ENCODE peak calls at places on chromosomes 3 and 15, in ten cellular contexts. P is brain microvascular endothelial cell, Q is heart left ventricle, B is esophagus squamous epithelium, L is endodermal cell, Z is esophagus muscularis mucosa, R is left lung, J is transverse colon, I is left ventricle myocardium inferior, M is Panc1. A is an unnamed sample. For H3K36me3, the result is how much of the 10 kb centered on the place peaks cover.

GRCh38 chr3:102529452-102529851 is 94.6 kb downstream of the ZPLD1 start:
- DNase-seq in L (peak), Z (no peak), I (no peak), Q (no peak), M (peak), B (no peak), P (no peak), J (no peak), R (no peak), A (no peak)

GRCh38 chr3:106454497-106454896 is 585.7 kb upstream of the CBLB start:
- DNase-seq in J (no peak), B (no peak), L (no peak), Z (no peak), I (no peak), M (no peak), P (no peak), R (no peak), Q (no peak), A (no peak)

GRCh38 chr15:100723323-100723801 is 121.0 kb downstream of the ASB7 start:
- DNase-seq in B (no peak), P (no peak), Z (no peak), J (no peak), M (no peak), Q (no peak), L (no peak), I (no peak), R (no peak), A (no peak)

GRCh38 chr3:152235709-152236298 is 32.9 kb upstream of the MBNL1 start:
- DNase-seq in L (no peak), R (no peak), Q (no peak), Z (no peak), P (peak), I (no peak), J (no peak), B (no peak), M (no peak), A (no peak)

GRCh38 chr15:80562033-80562432 is 133.1 kb upstream of the ABHD17C start:
- DNase-seq in J (no peak), M (no peak), Z (peak), P (no peak), L (no peak), R (no peak), I (no peak), B (no peak), Q (no peak), A (no peak)

GRCh38 chr3:55329849-55330248 is 157.3 kb downstream of the WNT5A start:
- DNase-seq in B (no peak), M (peak), P (peak), R (no peak), J (no peak), Z (no peak), Q (no peak), I (no peak), L (no peak), A (no peak)

GRCh38 chr3:52456169-52456799 is 880 bp downstream of the NISCH start:
- DNase-seq in B (no peak), P (no peak), I (no peak), J (no peak), L (peak), M (no peak), Q (peak), R (peak), Z (no peak), A (no peak)

GRCh38 chr15:66019377-66019776 is 150.1 kb downstream of the RAB11A start:
- DNase-seq in J (no peak), B (no peak), P (no peak), L (peak), Z (no peak), R (no peak), Q (no peak), I (no peak), M (no peak), A (no peak)

GRCh38 chr3:182567666-182568065 is 225.6 kb upstream of the ATP11B start:
- DNase-seq in P (no peak), R (no peak), I (no peak), Q (no peak), L (peak), B (no peak), Z (no peak), J (no peak), M (no peak), A (no peak)

DNA sequence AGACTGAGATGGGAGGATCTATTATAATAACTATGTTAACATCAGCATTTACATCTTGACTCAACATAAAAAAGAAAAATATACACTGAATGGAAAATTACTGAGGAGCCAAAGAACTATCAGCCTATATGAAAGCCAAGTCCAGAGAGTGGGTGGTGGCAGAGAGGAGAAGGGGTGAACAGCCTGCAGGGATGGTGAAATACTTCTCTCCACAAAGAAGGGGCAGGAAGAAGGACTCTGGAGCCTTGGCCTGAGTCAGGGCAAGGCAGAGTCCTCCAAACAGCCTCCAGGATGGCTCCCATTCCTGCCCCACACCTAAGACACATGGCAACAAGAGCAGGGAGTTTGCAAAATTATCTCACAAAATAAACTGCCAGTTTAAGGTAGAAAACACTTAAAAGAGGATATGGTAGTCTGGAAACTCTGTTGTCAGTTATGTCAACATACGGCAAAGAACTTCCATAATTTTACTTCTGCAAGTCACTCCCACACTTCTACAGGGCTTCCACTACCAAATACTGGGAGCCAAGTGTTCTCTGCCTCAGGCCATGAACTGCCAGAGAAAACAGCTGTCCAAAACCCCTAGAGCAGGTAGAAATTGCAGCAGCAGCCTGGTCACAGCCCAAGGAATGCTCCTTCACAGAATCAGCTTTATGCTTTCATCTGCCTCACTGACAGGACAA is 25.8 kb downstream of the HSPBAP1 start:
- DNase-seq in B (no peak), P (no peak), I (no peak), L (no peak), R (no peak), M (no peak), Q (no peak), J (no peak), Z (no peak), A (no peak)
- H3K27ac ChIP-seq in B (peak), P (no peak), I (peak), L (no peak), R (peak), M (no peak), Q (peak), J (peak), Z (no peak), A (peak)

DNA sequence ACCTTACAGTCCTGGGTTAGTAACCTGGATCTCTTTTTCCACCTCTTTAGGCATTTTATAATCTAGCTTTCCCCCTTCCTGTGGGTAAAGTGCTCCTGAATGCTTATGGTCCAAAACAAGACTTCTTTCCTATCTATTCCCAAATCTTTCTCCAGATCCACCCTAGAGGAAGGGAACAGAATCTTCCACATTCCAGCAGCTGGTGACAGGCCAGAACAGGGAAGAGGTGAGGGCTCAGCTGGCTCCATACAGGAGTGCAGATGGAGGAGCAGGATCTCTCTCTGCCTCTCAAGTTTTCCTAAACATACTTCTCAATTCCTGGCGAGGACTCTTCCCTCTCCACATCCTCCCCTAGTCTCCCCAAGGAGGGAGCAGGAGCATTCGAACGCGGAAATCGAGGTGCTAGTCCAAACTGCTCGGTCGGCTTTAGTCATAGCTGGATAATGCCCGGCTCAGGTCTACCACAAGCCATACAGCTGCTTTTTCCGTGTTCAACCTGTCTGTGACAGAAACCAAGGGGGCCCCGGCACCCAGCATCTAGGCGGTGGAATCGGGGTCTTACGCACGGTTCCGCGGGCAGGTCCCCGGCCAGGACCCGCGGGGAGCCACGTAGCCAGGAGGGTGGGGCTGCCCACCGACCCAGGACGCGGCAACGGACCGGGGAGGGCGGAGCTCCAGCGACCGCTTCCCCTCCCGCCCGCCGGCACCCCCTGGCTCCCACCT is 4.0 kb downstream of the RASSF1 start:
- DNase-seq in P (no peak), Q (no peak), B (no peak), Z (no peak), J (no peak), M (no peak), I (no peak), L (no peak), R (no peak), A (no peak)
- TF ChIP-seq CTCF in P (peak), Q (no peak), B (no peak), Z (no peak), J (peak), M (no peak), I (no peak), L (peak), R (no peak), A (no peak)

DNA sequence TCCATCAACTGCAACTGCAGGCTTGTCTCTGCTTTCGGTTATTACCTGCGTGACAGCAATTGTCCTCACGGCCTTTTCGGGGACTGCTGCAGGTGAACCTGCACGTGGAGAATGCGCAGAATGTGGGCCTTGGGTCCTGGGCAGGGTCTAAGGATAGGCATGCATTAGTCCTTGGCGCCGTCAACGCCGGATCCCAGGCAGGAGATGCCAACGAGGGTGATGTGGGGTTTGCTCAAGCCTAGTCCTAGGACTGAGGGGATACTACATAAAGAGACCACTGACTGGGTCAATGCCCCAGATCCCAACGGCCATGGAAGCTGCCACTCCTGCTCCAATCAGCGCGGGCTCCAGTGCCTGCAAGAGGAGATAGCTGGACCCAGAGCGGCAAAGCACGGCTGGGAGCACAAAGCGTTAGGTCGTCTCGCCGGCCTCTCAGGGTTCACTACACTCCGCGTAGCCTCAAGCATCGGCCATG is 448 bp upstream of the RBM15B start:
- DNase-seq in I (no peak), M (no peak), L (no peak), R (no peak), J (no peak), Z (no peak), Q (no peak), P (no peak), B (no peak), A (no peak)
- H3K36me3 ChIP-seq in I (half or more), M (under half), L (half or more), R (under half), J (under half), Z (half or more), Q (half or more), P (under half), B (under half), A (under half)

GRCh38 chr3:172135766-172136729 is 96.7 kb downstream of the FNDC3B start:
- DNase-seq in B (no peak), P (peak), Z (no peak), R (no peak), J (no peak), L (no peak), I (no peak), Q (no peak), M (no peak), A (no peak)
- H3K27ac ChIP-seq in B (peak), P (peak), Z (peak), R (peak), J (peak), L (peak), I (peak), Q (peak), M (peak), A (peak)

GRCh38 chr3:156390846-156391245 is 164.1 kb downstream of the SSR3 start:
- DNase-seq in P (no peak), J (no peak), B (no peak), R (no peak), M (no peak), Q (no peak), Z (no peak), I (no peak), L (no peak), A (no peak)
- TF ChIP-seq CTCF in P (no peak), J (no peak), B (no peak), R (no peak), M (no peak), Q (no peak), Z (no peak), I (no peak), L (no peak), A (no peak)

DNA sequence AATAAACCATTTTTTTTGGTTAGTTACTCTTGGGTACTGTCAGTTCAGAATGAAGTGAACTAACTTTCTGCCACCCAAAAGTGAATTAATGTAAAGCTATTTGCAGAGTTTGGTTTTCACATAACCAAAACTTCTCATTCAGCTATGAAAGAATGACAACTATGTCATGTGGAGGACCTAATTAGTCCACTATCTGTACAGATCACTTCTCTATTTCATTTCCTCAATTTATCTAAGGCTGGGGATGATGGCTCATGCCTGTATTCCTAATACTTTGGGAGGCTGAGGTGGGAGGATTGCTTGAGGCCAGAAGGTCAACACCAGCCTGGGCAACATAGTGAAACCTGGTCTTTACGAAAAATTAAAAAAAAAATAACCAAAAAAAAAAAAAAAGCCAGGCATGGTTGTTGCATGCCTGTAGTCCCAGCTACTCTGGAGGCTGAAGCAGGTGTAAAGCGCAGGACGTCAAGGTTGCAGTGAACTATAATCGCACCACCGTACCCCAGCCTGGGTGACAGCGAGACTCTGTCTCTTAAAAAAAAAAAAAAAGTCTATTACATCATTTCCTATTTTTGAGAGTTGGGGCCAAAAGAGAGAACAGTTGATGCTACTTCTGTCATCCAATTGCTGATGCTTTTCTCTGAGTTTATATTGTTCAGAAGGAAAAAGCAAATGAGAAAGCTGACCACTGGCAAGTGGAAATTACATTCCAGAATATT is 8.7 kb downstream of the HYPK start:
- DNase-seq in L (no peak), R (no peak), I (no peak), M (no peak), P (no peak), Q (no peak), Z (no peak), B (no peak), J (no peak), A (no peak)
- H3K36me3 ChIP-seq in L (half or more), R (under half), I (half or more), M (under half), P (half or more), Q (half or more), Z (half or more), B (under half), J (under half), A (under half)

DNA sequence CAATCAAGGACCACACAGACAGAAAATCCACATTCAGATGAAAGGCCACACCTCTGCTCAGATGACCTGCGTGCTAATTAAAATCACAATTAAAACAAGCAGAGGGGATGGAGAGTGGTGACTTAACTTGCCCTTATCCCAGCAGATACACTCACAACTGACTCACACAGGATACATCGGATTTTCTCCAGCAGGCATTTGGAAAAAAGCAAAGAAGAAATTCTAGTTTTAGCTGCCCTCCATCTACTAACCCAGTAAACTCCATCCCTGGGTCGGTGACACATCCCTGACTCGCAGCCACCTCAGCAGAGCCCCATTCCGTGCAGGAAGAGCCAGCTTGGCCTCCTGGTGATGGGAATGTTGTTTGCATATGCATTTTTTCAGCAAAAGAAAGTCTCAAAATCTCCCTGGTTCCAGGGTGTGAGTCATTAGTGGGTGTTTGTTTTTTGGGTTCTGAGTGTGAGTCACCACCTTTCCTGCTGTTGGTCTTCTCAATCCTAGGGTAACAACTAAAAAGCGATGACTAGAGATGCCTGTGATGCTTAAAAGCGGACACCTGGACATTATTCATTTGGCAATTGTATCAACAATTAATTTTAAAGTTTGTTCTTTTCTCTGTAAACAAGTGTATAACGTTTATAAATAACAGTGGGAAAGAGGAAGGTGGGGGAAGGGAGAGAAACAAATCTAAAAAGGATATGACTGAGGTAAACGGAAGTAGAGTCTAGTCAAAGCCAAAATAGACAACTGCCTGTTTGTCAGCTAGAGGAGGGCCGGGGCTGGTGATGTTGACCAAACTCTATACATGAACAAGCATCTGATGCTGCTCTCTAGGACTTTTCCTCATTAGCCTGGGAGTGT is 49.8 kb upstream of the SLC4A7 start:
- DNase-seq in Q (peak), I (peak), B (no peak), M (peak), Z (peak), P (peak), L (peak), J (peak), R (peak), A (peak)
- H3K27ac ChIP-seq in Q (peak), I (peak), B (peak), M (peak), Z (peak), P (peak), L (no peak), J (peak), R (peak), A (peak)